ENCODE peak calls at places on chromosomes 6 and 20, in seven cellular contexts. One of them, this sample, is unnamed.

GRCh38 chr6:123519191-123519510 is 117.6 kb downstream of the TRDN start:
- DNase-seq in NCI-H1105: no peak
- DNase-seq in myocyte: peak; percentile 75
- DNase-seq in dorsolateral prefrontal cortex: peak; percentile 56
- DNase-seq in stimulated activated CD8-positive, alpha-beta memory T cell treated with anti-CD3 and anti-CD28 coated beads, Interleukin-2, amount 100 ng/mL, for 48 hours: no peak
- DNase-seq in heart left ventricle: peak; percentile 91
- DNase-seq in epithelial cell of prostate: no peak
- DNase-seq in this sample: no peak

GRCh38 chr20:2163312-2163711 is 61.7 kb downstream of the STK35 start:
- DNase-seq in stimulated activated CD8-positive, alpha-beta memory T cell treated with anti-CD3 and anti-CD28 coated beads, Interleukin-2, amount 100 ng/mL, for 48 hours: no peak
- DNase-seq in epithelial cell of prostate: no peak
- DNase-seq in NCI-H1105: no peak
- DNase-seq in dorsolateral prefrontal cortex: no peak
- DNase-seq in heart left ventricle: no peak
- DNase-seq in myocyte: no peak
- DNase-seq in this sample: no peak

GRCh38 chr6:125804264-125804663 is 13.5 kb downstream of the NCOA7 start:
- DNase-seq in NCI-H1105: no peak
- DNase-seq in stimulated activated CD8-positive, alpha-beta memory T cell treated with anti-CD3 and anti-CD28 coated beads, Interleukin-2, amount 100 ng/mL, for 48 hours: no peak
- DNase-seq in dorsolateral prefrontal cortex: no peak
- DNase-seq in myocyte: no peak
- DNase-seq in heart left ventricle: no peak
- DNase-seq in epithelial cell of prostate: no peak
- DNase-seq in this sample: no peak

GRCh38 chr6:84094050-84094435 is 60.5 kb downstream of the MRAP2 start:
- DNase-seq in stimulated activated CD8-positive, alpha-beta memory T cell treated with anti-CD3 and anti-CD28 coated beads, Interleukin-2, amount 100 ng/mL, for 48 hours: no peak
- DNase-seq in NCI-H1105: no peak
- DNase-seq in myocyte: no peak
- DNase-seq in heart left ventricle: no peak
- DNase-seq in dorsolateral prefrontal cortex: no peak
- DNase-seq in epithelial cell of prostate: no peak
- DNase-seq in this sample: no peak

GRCh38 chr20:22160254-22160653 is 424.1 kb downstream of the FOXA2 start:
- DNase-seq in myocyte: no peak
- DNase-seq in NCI-H1105: no peak
- DNase-seq in stimulated activated CD8-positive, alpha-beta memory T cell treated with anti-CD3 and anti-CD28 coated beads, Interleukin-2, amount 100 ng/mL, for 48 hours: no peak
- DNase-seq in dorsolateral prefrontal cortex: no peak
- DNase-seq in epithelial cell of prostate: no peak
- DNase-seq in heart left ventricle: no peak
- DNase-seq in this sample: no peak

GRCh38 chr20:58692579-58693225 is at the start of gene NPEPL1:
- DNase-seq in myocyte: peak; percentile 78
- DNase-seq in NCI-H1105: no peak
- DNase-seq in epithelial cell of prostate: no peak
- DNase-seq in stimulated activated CD8-positive, alpha-beta memory T cell treated with anti-CD3 and anti-CD28 coated beads, Interleukin-2, amount 100 ng/mL, for 48 hours: peak; percentile 49
- DNase-seq in heart left ventricle: peak; percentile 80
- DNase-seq in dorsolateral prefrontal cortex: no peak
- DNase-seq in this sample: no peak

GRCh38 chr6:47769951-47770350 is 11.9 kb upstream of the OPN5 start:
- DNase-seq in epithelial cell of prostate: no peak
- DNase-seq in myocyte: no peak
- DNase-seq in stimulated activated CD8-positive, alpha-beta memory T cell treated with anti-CD3 and anti-CD28 coated beads, Interleukin-2, amount 100 ng/mL, for 48 hours: no peak
- DNase-seq in dorsolateral prefrontal cortex: no peak
- DNase-seq in heart left ventricle: no peak
- DNase-seq in NCI-H1105: no peak
- DNase-seq in this sample: no peak

GRCh38 chr6:87743454-87743853 is 41.4 kb upstream of the AKIRIN2 start:
- DNase-seq in epithelial cell of prostate: no peak
- DNase-seq in NCI-H1105: no peak
- DNase-seq in dorsolateral prefrontal cortex: no peak
- DNase-seq in myocyte: no peak
- DNase-seq in heart left ventricle: no peak
- DNase-seq in stimulated activated CD8-positive, alpha-beta memory T cell treated with anti-CD3 and anti-CD28 coated beads, Interleukin-2, amount 100 ng/mL, for 48 hours: no peak
- DNase-seq in this sample: no peak

GRCh38 chr20:35004749-35005462 is 49.2 kb downstream of the MYH7B start:
- DNase-seq in dorsolateral prefrontal cortex: no peak
- DNase-seq in myocyte: no peak
- DNase-seq in NCI-H1105: no peak
- DNase-seq in stimulated activated CD8-positive, alpha-beta memory T cell treated with anti-CD3 and anti-CD28 coated beads, Interleukin-2, amount 100 ng/mL, for 48 hours: no peak
- DNase-seq in heart left ventricle: no peak
- DNase-seq in epithelial cell of prostate: no peak
- DNase-seq in this sample: no peak

GRCh38 chr6:134680021-134680420 is 269.9 kb downstream of the ALDH8A1 start:
- DNase-seq in heart left ventricle: no peak
- DNase-seq in dorsolateral prefrontal cortex: no peak
- DNase-seq in stimulated activated CD8-positive, alpha-beta memory T cell treated with anti-CD3 and anti-CD28 coated beads, Interleukin-2, amount 100 ng/mL, for 48 hours: no peak
- DNase-seq in myocyte: no peak
- DNase-seq in epithelial cell of prostate: no peak
- DNase-seq in NCI-H1105: no peak
- DNase-seq in this sample: no peak

GRCh38 chr6:52881996-52882841 is 27.3 kb downstream of the GSTA3 start:
- DNase-seq in stimulated activated CD8-positive, alpha-beta memory T cell treated with anti-CD3 and anti-CD28 coated beads, Interleukin-2, amount 100 ng/mL, for 48 hours: peak; percentile 41
- DNase-seq in dorsolateral prefrontal cortex: peak; percentile 52
- DNase-seq in NCI-H1105: peak; percentile 41
- DNase-seq in epithelial cell of prostate: no peak
- DNase-seq in myocyte: peak; percentile 80
- DNase-seq in heart left ventricle: peak; percentile 47
- DNase-seq in this sample: peak; percentile 82

This sample was measured in SJCRH30.